ENCODE peak calls at places on chromosomes 3 and 15, in nine cellular contexts. One of them, this sample, is unnamed.

GRCh38 chr3:29065211-29065785 is 215.6 kb upstream of the RBMS3 start:
- DNase-seq in activated gamma-delta T cell treated with Interleukin-2 at 50 U/mL for 16 hours: no peak
- DNase-seq in aorta: peak
- DNase-seq in SJSA1: peak
- DNase-seq in ovary: peak
- DNase-seq in NCI-H1105: peak
- DNase-seq in AG08396: peak
- DNase-seq in left ventricle myocardium superior: peak
- DNase-seq in AG20443: peak
- DNase-seq in this sample: peak

GRCh38 chr3:108546249-108546648 is 35.9 kb upstream of the MYH15 start:
- DNase-seq in activated gamma-delta T cell treated with Interleukin-2 at 50 U/mL for 16 hours: no peak
- DNase-seq in left ventricle myocardium superior: no peak
- DNase-seq in aorta: no peak
- DNase-seq in AG20443: no peak
- DNase-seq in AG08396: no peak
- DNase-seq in NCI-H1105: peak
- DNase-seq in ovary: no peak
- DNase-seq in SJSA1: no peak
- DNase-seq in this sample: no peak

GRCh38 chr3:2923390-2923789 is 186.8 kb downstream of the IL5RA start:
- DNase-seq in ovary: no peak
- DNase-seq in left ventricle myocardium superior: no peak
- DNase-seq in NCI-H1105: no peak
- DNase-seq in activated gamma-delta T cell treated with Interleukin-2 at 50 U/mL for 16 hours: no peak
- DNase-seq in AG08396: no peak
- DNase-seq in AG20443: no peak
- DNase-seq in SJSA1: no peak
- DNase-seq in aorta: no peak
- DNase-seq in this sample: peak

GRCh38 chr3:160765211-160765610 is 9.2 kb downstream of the PPM1L start:
- DNase-seq in activated gamma-delta T cell treated with Interleukin-2 at 50 U/mL for 16 hours: no peak
- DNase-seq in aorta: no peak
- DNase-seq in ovary: no peak
- DNase-seq in NCI-H1105: no peak
- DNase-seq in AG08396: no peak
- DNase-seq in AG20443: no peak
- DNase-seq in left ventricle myocardium superior: no peak
- DNase-seq in SJSA1: no peak
- DNase-seq in this sample: no peak

GRCh38 chr15:31278544-31279220 is 48.0 kb upstream of the KLF13 start:
- DNase-seq in AG08396: no peak
- DNase-seq in NCI-H1105: no peak
- DNase-seq in aorta: peak
- DNase-seq in activated gamma-delta T cell treated with Interleukin-2 at 50 U/mL for 16 hours: no peak
- DNase-seq in SJSA1: peak
- DNase-seq in left ventricle myocardium superior: no peak
- DNase-seq in AG20443: peak
- DNase-seq in ovary: no peak
- DNase-seq in this sample: no peak

GRCh38 chr3:13780432-13781173 is 99.3 kb downstream of the WNT7A start:
- DNase-seq in NCI-H1105: no peak
- DNase-seq in ovary: no peak
- DNase-seq in left ventricle myocardium superior: no peak
- DNase-seq in AG20443: no peak
- DNase-seq in AG08396: no peak
- DNase-seq in activated gamma-delta T cell treated with Interleukin-2 at 50 U/mL for 16 hours: no peak
- DNase-seq in aorta: peak
- DNase-seq in SJSA1: no peak
- DNase-seq in this sample: peak

GRCh38 chr15:67049351-67050044 is 15.9 kb upstream of the SMAD3 start:
- DNase-seq in ovary: no peak
- DNase-seq in left ventricle myocardium superior: no peak
- DNase-seq in aorta: peak
- DNase-seq in NCI-H1105: no peak
- DNase-seq in activated gamma-delta T cell treated with Interleukin-2 at 50 U/mL for 16 hours: no peak
- DNase-seq in AG20443: peak
- DNase-seq in AG08396: peak
- DNase-seq in SJSA1: peak
- DNase-seq in this sample: no peak

GRCh38 chr15:59119625-59120024 is 14.7 kb downstream of the CCNB2 start:
- DNase-seq in aorta: no peak
- DNase-seq in activated gamma-delta T cell treated with Interleukin-2 at 50 U/mL for 16 hours: no peak
- DNase-seq in NCI-H1105: no peak
- DNase-seq in AG08396: no peak
- DNase-seq in left ventricle myocardium superior: no peak
- DNase-seq in ovary: no peak
- DNase-seq in AG20443: no peak
- DNase-seq in SJSA1: no peak
- DNase-seq in this sample: no peak

GRCh38 chr3:106004137-106004600 is 135.4 kb upstream of the CBLB start:
- DNase-seq in AG20443: no peak
- DNase-seq in left ventricle myocardium superior: no peak
- DNase-seq in SJSA1: no peak
- DNase-seq in AG08396: peak
- DNase-seq in ovary: no peak
- DNase-seq in NCI-H1105: no peak
- DNase-seq in aorta: no peak
- DNase-seq in activated gamma-delta T cell treated with Interleukin-2 at 50 U/mL for 16 hours: no peak
- DNase-seq in this sample: peak

GRCh38 chr15:48581221-48581620 is 64.3 kb downstream of the FBN1 start:
- DNase-seq in AG20443: no peak
- DNase-seq in left ventricle myocardium superior: no peak
- DNase-seq in NCI-H1105: no peak
- DNase-seq in activated gamma-delta T cell treated with Interleukin-2 at 50 U/mL for 16 hours: no peak
- DNase-seq in aorta: no peak
- DNase-seq in AG08396: no peak
- DNase-seq in SJSA1: no peak
- DNase-seq in ovary: no peak
- DNase-seq in this sample: no peak

GRCh38 chr3:15797600-15798303 is at the start of gene ANKRD28:
- DNase-seq in left ventricle myocardium superior: no peak
- DNase-seq in AG20443: peak
- DNase-seq in AG08396: peak
- DNase-seq in aorta: no peak
- DNase-seq in NCI-H1105: no peak
- DNase-seq in SJSA1: peak
- DNase-seq in activated gamma-delta T cell treated with Interleukin-2 at 50 U/mL for 16 hours: no peak
- DNase-seq in ovary: no peak
- DNase-seq in this sample: peak

GRCh38 chr15:29734917-29735572 is 87.2 kb downstream of the TJP1 start:
- DNase-seq in left ventricle myocardium superior: no peak
- DNase-seq in NCI-H1105: no peak
- DNase-seq in SJSA1: peak
- DNase-seq in activated gamma-delta T cell treated with Interleukin-2 at 50 U/mL for 16 hours: no peak
- DNase-seq in AG08396: no peak
- DNase-seq in ovary: no peak
- DNase-seq in AG20443: no peak
- DNase-seq in aorta: no peak
- DNase-seq in this sample: no peak

GRCh38 chr3:142040941-142041575 is 108.3 kb downstream of the TFDP2 start:
- DNase-seq in NCI-H1105: no peak
- DNase-seq in AG08396: no peak
- DNase-seq in activated gamma-delta T cell treated with Interleukin-2 at 50 U/mL for 16 hours: no peak
- DNase-seq in SJSA1: no peak
- DNase-seq in aorta: no peak
- DNase-seq in left ventricle myocardium superior: no peak
- DNase-seq in ovary: no peak
- DNase-seq in AG20443: no peak
- DNase-seq in this sample: no peak

GRCh38 chr3:187222801-187223200 is 25.5 kb downstream of the RTP1 start:
- DNase-seq in activated gamma-delta T cell treated with Interleukin-2 at 50 U/mL for 16 hours: no peak
- DNase-seq in ovary: no peak
- DNase-seq in AG08396: no peak
- DNase-seq in left ventricle myocardium superior: no peak
- DNase-seq in AG20443: no peak
- DNase-seq in SJSA1: no peak
- DNase-seq in aorta: no peak
- DNase-seq in NCI-H1105: no peak
- DNase-seq in this sample: no peak

GRCh38 chr3:100777271-100777670 is 68.0 kb downstream of the TFG start:
- DNase-seq in SJSA1: no peak
- DNase-seq in NCI-H1105: no peak
- DNase-seq in aorta: no peak
- DNase-seq in ovary: no peak
- DNase-seq in AG20443: peak
- DNase-seq in AG08396: peak
- DNase-seq in activated gamma-delta T cell treated with Interleukin-2 at 50 U/mL for 16 hours: no peak
- DNase-seq in left ventricle myocardium superior: no peak
- DNase-seq in this sample: no peak

GRCh38 chr3:171784937-171785336 is 25.3 kb downstream of the PLD1 start:
- DNase-seq in AG20443: no peak
- DNase-seq in ovary: no peak
- DNase-seq in left ventricle myocardium superior: no peak
- DNase-seq in AG08396: no peak
- DNase-seq in SJSA1: no peak
- DNase-seq in NCI-H1105: no peak
- DNase-seq in activated gamma-delta T cell treated with Interleukin-2 at 50 U/mL for 16 hours: no peak
- DNase-seq in aorta: no peak
- DNase-seq in this sample: no peak

GRCh38 chr3:73324203-73325155 is 263.0 kb downstream of the EBLN2 start:
- DNase-seq in activated gamma-delta T cell treated with Interleukin-2 at 50 U/mL for 16 hours: no peak
- DNase-seq in SJSA1: no peak
- DNase-seq in AG20443: peak
- DNase-seq in left ventricle myocardium superior: no peak
- DNase-seq in NCI-H1105: no peak
- DNase-seq in AG08396: peak
- DNase-seq in aorta: no peak
- DNase-seq in ovary: no peak
- DNase-seq in this sample: no peak

GRCh38 chr3:125079675-125080045 is 23.9 kb upstream of the HEG1 start:
- DNase-seq in aorta: no peak
- DNase-seq in AG08396: no peak
- DNase-seq in NCI-H1105: no peak
- DNase-seq in SJSA1: no peak
- DNase-seq in ovary: no peak
- DNase-seq in AG20443: no peak
- DNase-seq in activated gamma-delta T cell treated with Interleukin-2 at 50 U/mL for 16 hours: no peak
- DNase-seq in left ventricle myocardium superior: no peak
- DNase-seq in this sample: no peak

GRCh38 chr3:197331131-197331530 is 32.7 kb upstream of the DLG1 start:
- DNase-seq in AG20443: no peak
- DNase-seq in SJSA1: no peak
- DNase-seq in left ventricle myocardium superior: no peak
- DNase-seq in aorta: no peak
- DNase-seq in AG08396: no peak
- DNase-seq in activated gamma-delta T cell treated with Interleukin-2 at 50 U/mL for 16 hours: no peak
- DNase-seq in NCI-H1105: no peak
- DNase-seq in ovary: no peak
- DNase-seq in this sample: no peak

GRCh38 chr15:27382296-27382695 is 411.3 kb downstream of the GABRG3 start:
- DNase-seq in aorta: no peak
- DNase-seq in AG20443: no peak
- DNase-seq in ovary: no peak
- DNase-seq in activated gamma-delta T cell treated with Interleukin-2 at 50 U/mL for 16 hours: no peak
- DNase-seq in AG08396: no peak
- DNase-seq in SJSA1: no peak
- DNase-seq in left ventricle myocardium superior: no peak
- DNase-seq in NCI-H1105: no peak
- DNase-seq in this sample: no peak

GRCh38 chr3:10505050-10505790 is at the start of gene ATP2B2:
- DNase-seq in SJSA1: no peak
- DNase-seq in NCI-H1105: peak
- DNase-seq in aorta: no peak
- DNase-seq in AG08396: no peak
- DNase-seq in left ventricle myocardium superior: no peak
- DNase-seq in AG20443: peak
- DNase-seq in ovary: no peak
- DNase-seq in activated gamma-delta T cell treated with Interleukin-2 at 50 U/mL for 16 hours: peak
- DNase-seq in this sample: no peak

GRCh38 chr3:144760831-144761230 is 789.2 kb downstream of the DIPK2A start:
- DNase-seq in AG20443: no peak
- DNase-seq in AG08396: no peak
- DNase-seq in aorta: no peak
- DNase-seq in NCI-H1105: no peak
- DNase-seq in ovary: no peak
- DNase-seq in SJSA1: no peak
- DNase-seq in left ventricle myocardium superior: no peak
- DNase-seq in activated gamma-delta T cell treated with Interleukin-2 at 50 U/mL for 16 hours: no peak
- DNase-seq in this sample: no peak

GRCh38 chr3:140351466-140351865 is 326.4 kb upstream of the TRIM42 start:
- DNase-seq in AG20443: no peak
- DNase-seq in SJSA1: no peak
- DNase-seq in aorta: no peak
- DNase-seq in AG08396: no peak
- DNase-seq in NCI-H1105: no peak
- DNase-seq in activated gamma-delta T cell treated with Interleukin-2 at 50 U/mL for 16 hours: no peak
- DNase-seq in left ventricle myocardium superior: no peak
- DNase-seq in ovary: no peak
- DNase-seq in this sample: no peak

GRCh38 chr3:127525373-127525772 is 65.2 kb downstream of the TPRA1 start:
- DNase-seq in aorta: no peak
- DNase-seq in NCI-H1105: no peak
- DNase-seq in AG20443: peak
- DNase-seq in activated gamma-delta T cell treated with Interleukin-2 at 50 U/mL for 16 hours: no peak
- DNase-seq in AG08396: no peak
- DNase-seq in ovary: no peak
- DNase-seq in left ventricle myocardium superior: no peak
- DNase-seq in SJSA1: no peak
- DNase-seq in this sample: peak

GRCh38 chr15:93982226-93982641 is 249.1 kb upstream of the MCTP2 start:
- DNase-seq in AG08396: no peak
- DNase-seq in SJSA1: no peak
- DNase-seq in aorta: no peak
- DNase-seq in activated gamma-delta T cell treated with Interleukin-2 at 50 U/mL for 16 hours: no peak
- DNase-seq in AG20443: no peak
- DNase-seq in left ventricle myocardium superior: peak
- DNase-seq in NCI-H1105: no peak
- DNase-seq in ovary: peak
- DNase-seq in this sample: no peak

GRCh38 chr3:138850151-138850550 is 15.4 kb upstream of the PIK3CB start:
- DNase-seq in AG20443: no peak
- DNase-seq in AG08396: no peak
- DNase-seq in ovary: no peak
- DNase-seq in NCI-H1105: no peak
- DNase-seq in aorta: no peak
- DNase-seq in SJSA1: peak
- DNase-seq in activated gamma-delta T cell treated with Interleukin-2 at 50 U/mL for 16 hours: no peak
- DNase-seq in left ventricle myocardium superior: peak
- DNase-seq in this sample: no peak

GRCh38 chr3:52836471-52836845 is 1.6 kb upstream of the MUSTN1 start:
- DNase-seq in ovary: no peak
- DNase-seq in AG20443: no peak
- DNase-seq in activated gamma-delta T cell treated with Interleukin-2 at 50 U/mL for 16 hours: no peak
- DNase-seq in AG08396: no peak
- DNase-seq in aorta: no peak
- DNase-seq in SJSA1: no peak
- DNase-seq in NCI-H1105: no peak
- DNase-seq in left ventricle myocardium superior: no peak
- DNase-seq in this sample: no peak

GRCh38 chr15:81410318-81410753 is 36.3 kb upstream of the TMC3 start:
- DNase-seq in activated gamma-delta T cell treated with Interleukin-2 at 50 U/mL for 16 hours: no peak
- DNase-seq in left ventricle myocardium superior: peak
- DNase-seq in AG08396: peak
- DNase-seq in aorta: peak
- DNase-seq in NCI-H1105: peak
- DNase-seq in ovary: peak
- DNase-seq in AG20443: peak
- DNase-seq in SJSA1: peak
- DNase-seq in this sample: peak

GRCh38 chr3:186665484-186666188 is at the start of gene HRG:
- DNase-seq in ovary: no peak
- DNase-seq in aorta: no peak
- DNase-seq in AG08396: no peak
- DNase-seq in AG20443: no peak
- DNase-seq in NCI-H1105: no peak
- DNase-seq in activated gamma-delta T cell treated with Interleukin-2 at 50 U/mL for 16 hours: no peak
- DNase-seq in SJSA1: no peak
- DNase-seq in left ventricle myocardium superior: no peak
- DNase-seq in this sample: no peak

This sample was measured in COLO829.